ENCODE peak calls at places on chromosomes 7 and 10, in four cellular contexts. H is mesenchymal stem cell, P is trophoblast cell, I is brain microvascular endothelial cell. D is an unnamed sample.

GRCh38 chr10:6074489-6075301 is 12.5 kb upstream of the IL2RA start:
- DNase-seq in I (peak; percentile 24), P (peak; percentile 22), H (no peak), D (no peak)

GRCh38 chr7:123624527-123625183 is 23.0 kb downstream of the ASB15 start:
- DNase-seq in P (peak; percentile 86), I (no peak), H (no peak), D (no peak)

GRCh38 chr7:29167721-29168120 is 21.4 kb upstream of the CPVL start:
- DNase-seq in I (no peak), H (no peak), P (no peak), D (no peak)

GRCh38 chr10:118844731-118845573 is 90.2 kb upstream of the CACUL1 start:
- DNase-seq in H (no peak), I (no peak), P (no peak), D (no peak)

GRCh38 chr10:70222340-70222794 is 10.9 kb downstream of the PPA1 start:
- DNase-seq in P (peak; percentile 98), I (no peak), H (no peak), D (peak; percentile 94)

GRCh38 chr10:69655868-69656555 is 26.0 kb downstream of the FAM241B start:
- DNase-seq in H (no peak), P (no peak), I (no peak), D (no peak)

GRCh38 chr10:125094826-125095225 is 65.5 kb downstream of the CTBP2 start:
- DNase-seq in H (no peak), I (no peak), P (no peak), D (no peak)

GRCh38 chr10:69645296-69645665 is 15.2 kb downstream of the FAM241B start:
- DNase-seq in I (no peak), H (no peak), P (no peak), D (no peak)

GRCh38 chr10:74047304-74047703 is 49.4 kb downstream of the VCL start:
- DNase-seq in I (no peak), P (no peak), H (peak; percentile 86), D (peak; percentile 61)

GRCh38 chr7:20327047-20327446 is 3.7 kb upstream of the ITGB8 start:
- DNase-seq in I (peak; percentile 37), P (no peak), H (no peak), D (peak; percentile 66)

GRCh38 chr7:73810991-73811360 is 19.8 kb upstream of the CLDN4 start:
- DNase-seq in H (no peak), I (no peak), P (no peak), D (no peak)

DNA sequence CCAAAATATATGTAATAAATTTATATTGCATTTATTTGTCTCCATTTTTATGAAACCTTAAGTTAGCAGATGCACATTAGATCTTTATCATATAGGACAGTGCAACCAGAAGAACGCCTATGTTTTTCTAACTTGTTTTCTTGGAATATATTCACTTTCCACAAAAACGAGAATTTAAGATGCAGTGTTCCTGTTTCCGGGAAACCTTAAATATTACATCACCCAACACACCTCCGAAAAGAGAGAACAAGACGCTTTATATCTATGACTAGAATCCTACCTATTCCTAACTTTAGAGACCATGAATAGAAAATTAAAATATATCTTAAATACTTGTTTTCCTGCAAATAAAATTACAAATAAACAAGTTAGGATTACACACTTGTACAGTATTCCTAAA is 1.9 kb downstream of the EZH2 start:
- DNase-seq in P (no peak), I (no peak), H (no peak), D (no peak)
- H3K27ac ChIP-seq in P (no peak overlapping the region), I (no peak overlapping the region), H (no peak overlapping the region), D (no peak overlapping the region)

DNA sequence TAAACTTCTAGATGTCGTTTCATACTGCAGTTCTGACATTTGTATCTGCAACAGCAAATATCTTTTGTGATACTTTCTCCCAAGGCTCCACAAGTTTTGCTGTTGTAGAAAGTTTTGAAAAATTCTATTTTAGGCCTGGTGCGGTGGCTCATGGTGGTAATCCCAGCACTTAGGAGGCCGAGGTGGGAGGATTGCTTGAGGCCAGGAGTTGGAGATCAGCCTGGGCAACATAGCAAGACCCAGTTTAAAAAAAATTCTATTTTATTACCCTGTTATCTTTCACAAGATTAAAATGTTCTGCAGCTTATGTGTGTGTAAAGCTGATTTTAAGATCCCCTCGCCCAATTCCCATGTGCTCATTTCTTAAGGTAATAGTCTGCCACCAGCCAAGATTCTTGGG is 1.4 kb downstream of the SND1 start:
- DNase-seq in I (no peak), H (no peak), P (no peak), D (no peak)
- H3K27ac ChIP-seq in I (no peak overlapping the region), H (no peak overlapping the region), P (no peak overlapping the region), D (no peak overlapping the region)

DNA sequence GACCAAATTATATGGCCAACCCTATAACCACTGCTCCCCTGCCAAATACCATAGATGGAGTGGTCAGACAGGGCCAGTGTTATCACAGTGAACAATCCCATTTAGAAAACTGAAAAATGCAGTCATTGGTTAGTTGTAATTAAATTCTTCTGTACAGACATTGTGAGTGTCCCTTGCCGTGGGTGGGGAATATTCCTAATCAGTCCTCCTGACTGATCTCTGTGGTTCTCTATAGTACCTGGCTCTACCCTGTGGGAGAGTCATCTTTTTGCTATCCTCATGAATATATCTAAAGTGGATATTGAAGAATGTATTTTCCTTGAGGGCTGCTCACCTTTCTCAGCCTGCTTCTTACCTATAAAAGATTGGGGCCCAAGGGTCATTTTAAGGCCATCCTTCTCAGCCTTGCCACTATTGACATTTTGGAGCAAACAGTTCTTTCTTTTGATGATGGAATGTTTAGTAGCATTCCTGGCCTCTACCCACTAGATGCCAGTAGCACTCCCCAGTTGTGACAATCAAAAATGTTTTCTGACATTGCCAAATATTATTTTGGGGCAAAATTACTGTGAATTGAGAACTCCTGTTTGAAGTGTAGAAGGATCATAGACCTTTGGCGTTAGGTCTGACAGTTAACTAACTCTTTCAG is 110.2 kb downstream of the MAPK8 start:
- DNase-seq in I (no peak), H (no peak), P (peak; percentile 5), D (no peak)
- H3K27ac ChIP-seq in I (no peak overlapping the region), H (no peak overlapping the region), P (no peak overlapping the region), D (no peak overlapping the region)

GRCh38 chr7:135994466-135995205 is 17.5 kb upstream of the MTPN start:
- DNase-seq in I (peak; percentile 50), P (no peak), H (peak; percentile 28), D (no peak)

GRCh38 chr7:135991906-135992305 is 14.7 kb upstream of the MTPN start:
- DNase-seq in H (no peak), I (no peak), P (peak; percentile 77), D (no peak)

GRCh38 chr7:135993950-135994349 is 16.8 kb upstream of the MTPN start:
- DNase-seq in H (no peak), P (no peak), I (no peak), D (no peak)

GRCh38 chr7:135991322-135991721 is 14.2 kb upstream of the MTPN start:
- DNase-seq in H (no peak), I (no peak), P (peak; percentile 44), D (peak; percentile 82)

DNA sequence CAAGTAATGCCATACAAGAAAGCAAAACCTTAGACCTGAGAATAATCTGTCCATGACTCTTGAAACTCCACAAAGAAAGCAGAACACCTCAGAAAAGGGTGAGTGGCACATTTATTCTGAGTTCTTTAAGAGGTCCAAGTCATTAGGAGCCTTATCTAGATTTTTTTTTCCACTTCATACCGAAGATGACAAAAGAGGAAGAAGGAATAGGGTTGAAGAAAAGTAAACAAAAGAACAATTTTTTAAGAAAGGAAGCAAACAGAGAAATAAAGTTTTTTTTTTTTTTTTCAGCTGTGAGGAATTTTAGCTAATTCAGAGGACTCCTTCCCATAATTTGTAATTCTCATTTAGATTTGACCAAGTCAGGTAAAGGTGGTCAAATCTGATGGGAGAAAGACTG is 13.1 kb upstream of the MTPN start:
- DNase-seq in I (no peak), H (no peak), P (no peak), D (no peak)
- H3K27ac ChIP-seq in I (no peak overlapping the region), H (no peak overlapping the region), P (no peak overlapping the region), D (peak overlapping the region; percentile 71)

GRCh38 chr10:87546971-87547413 is 42.3 kb downstream of the MINPP1 start:
- DNase-seq in I (no peak), H (peak; percentile 61), P (no peak), D (no peak)
- H3K27ac ChIP-seq in I (peak overlapping the region; percentile 73), H (no peak overlapping the region), P (no peak overlapping the region), D (no peak overlapping the region)

D was measured in PC-9.